ENCODE peak calls at places on chromosomes 7 and 10, in five cellular contexts. O, B, F, C and T are unnamed samples.

GRCh38 chr7:1668486-1668931 is 1.6 kb upstream of the ELFN1 start:
- DNase-seq in O (no peak), B (no peak), F (no peak), C (no peak), T (no peak)

GRCh38 chr7:97733276-97734206 is 1.7 kb downstream of the TAC1 start:
- DNase-seq in O (no peak), B (no peak), F (no peak), C (no peak), T (no peak)

GRCh38 chr7:73995330-73995729 is 32.6 kb upstream of the ELN start:
- DNase-seq in O (no peak), B (no peak), F (peak; percentile 27), C (no peak), T (no peak)

GRCh38 chr7:68038621-68039314 is 1042.1 kb downstream of the TYW1 start:
- DNase-seq in O (no peak), B (no peak), F (no peak), C (no peak), T (no peak)

GRCh38 chr7:74179935-74180604 is 5.9 kb downstream of the EIF4H start:
- DNase-seq in O (no peak), B (no peak), F (no peak), C (no peak), T (no peak)

GRCh38 chr7:80347173-80347572 is 164.7 kb downstream of the GNAT3 start:
- DNase-seq in O (no peak), B (no peak), F (no peak), C (no peak), T (no peak)

GRCh38 chr7:132933076-132933466 is 148.8 kb downstream of the CHCHD3 start:
- DNase-seq in O (no peak), B (no peak), F (peak; percentile 65), C (no peak), T (no peak)

GRCh38 chr10:58304099-58304633 is 30.6 kb upstream of the UBE2D1 start:
- DNase-seq in O (no peak), B (no peak), F (no peak), C (no peak), T (no peak)

GRCh38 chr10:90921906-90922305 is 1.0 kb upstream of the ANKRD1 start:
- DNase-seq in O (no peak), B (no peak), F (no peak), C (no peak), T (no peak)

GRCh38 chr7:95199779-95200558 is 124.4 kb downstream of the PON1 start:
- DNase-seq in O (no peak), B (no peak), F (peak; percentile 22), C (peak; percentile 60), T (peak; percentile 40)

GRCh38 chr7:70776627-70777101 is 355.3 kb upstream of the GALNT17 start:
- DNase-seq in O (no peak), B (no peak), F (no peak), C (peak; percentile 19), T (no peak)

GRCh38 chr7:20798694-20799121 is 12.0 kb upstream of the SP8 start:
- DNase-seq in O (no peak), B (no peak), F (no peak), C (no peak), T (no peak)

GRCh38 chr10:86374664-86375063 is 8.1 kb upstream of the GRID1 start:
- DNase-seq in O (no peak), B (no peak), F (no peak), C (no peak), T (no peak)